ENCODE peak calls at places on chromosomes 11 and 22, in nine cellular contexts. One of them, this sample, is unnamed.

GRCh38 chr11:45880772-45881570 is 4.5 kb upstream of the MAPK8IP1 start:
- DNase-seq in CD14-positive monocyte: no peak
- DNase-seq in mucosa of descending colon: no peak
- DNase-seq in dorsolateral prefrontal cortex: peak; percentile 91
- DNase-seq in pancreas: no peak
- DNase-seq in fibroblast of pulmonary artery: peak; percentile 17
- DNase-seq in psoas muscle: no peak
- DNase-seq in fibroblast of the aortic adventitia: no peak
- DNase-seq in GM10248: no peak
- DNase-seq in this sample: no peak

GRCh38 chr11:122342089-122342749 is 226.2 kb upstream of the BLID start:
- DNase-seq in fibroblast of the aortic adventitia: no peak
- DNase-seq in psoas muscle: no peak
- DNase-seq in mucosa of descending colon: no peak
- DNase-seq in pancreas: no peak
- DNase-seq in CD14-positive monocyte: no peak
- DNase-seq in dorsolateral prefrontal cortex: no peak
- DNase-seq in fibroblast of pulmonary artery: no peak
- DNase-seq in GM10248: no peak
- DNase-seq in this sample: no peak

GRCh38 chr22:19430890-19431541 is 517 bp downstream of the HIRA start:
- DNase-seq in GM10248: peak; percentile 27
- DNase-seq in fibroblast of pulmonary artery: peak; percentile 30
- DNase-seq in pancreas: peak; percentile 64
- DNase-seq in dorsolateral prefrontal cortex: peak; percentile 17
- DNase-seq in fibroblast of the aortic adventitia: peak; percentile 36
- DNase-seq in CD14-positive monocyte: no peak
- DNase-seq in psoas muscle: peak; percentile 71
- DNase-seq in mucosa of descending colon: peak; percentile 85
- DNase-seq in this sample: no peak

GRCh38 chr22:29208879-29209623 is 3.4 kb downstream of the EMID1 start:
- DNase-seq in dorsolateral prefrontal cortex: no peak
- DNase-seq in psoas muscle: peak; percentile 70
- DNase-seq in pancreas: no peak
- DNase-seq in fibroblast of the aortic adventitia: no peak
- DNase-seq in GM10248: no peak
- DNase-seq in CD14-positive monocyte: peak; percentile 44
- DNase-seq in fibroblast of pulmonary artery: no peak
- DNase-seq in mucosa of descending colon: no peak
- DNase-seq in this sample: no peak

GRCh38 chr11:58645854-58646253 is 23.4 kb downstream of the CNTF start:
- DNase-seq in fibroblast of pulmonary artery: no peak
- DNase-seq in mucosa of descending colon: no peak
- DNase-seq in fibroblast of the aortic adventitia: no peak
- DNase-seq in psoas muscle: no peak
- DNase-seq in pancreas: no peak
- DNase-seq in GM10248: no peak
- DNase-seq in CD14-positive monocyte: no peak
- DNase-seq in dorsolateral prefrontal cortex: no peak
- DNase-seq in this sample: no peak

GRCh38 chr11:1488575-1489180 is 2.1 kb upstream of the MOB2 start:
- DNase-seq in fibroblast of pulmonary artery: no peak
- DNase-seq in mucosa of descending colon: peak; percentile 35
- DNase-seq in psoas muscle: peak; percentile 32
- DNase-seq in CD14-positive monocyte: peak; percentile 37
- DNase-seq in GM10248: no peak
- DNase-seq in dorsolateral prefrontal cortex: no peak
- DNase-seq in fibroblast of the aortic adventitia: no peak
- DNase-seq in pancreas: no peak
- DNase-seq in this sample: no peak

GRCh38 chr11:14384338-14384737 is 25.4 kb upstream of the RRAS2 start:
- DNase-seq in fibroblast of the aortic adventitia: peak; percentile 90
- DNase-seq in CD14-positive monocyte: no peak
- DNase-seq in pancreas: no peak
- DNase-seq in GM10248: no peak
- DNase-seq in dorsolateral prefrontal cortex: no peak
- DNase-seq in psoas muscle: no peak
- DNase-seq in fibroblast of pulmonary artery: peak; percentile 74
- DNase-seq in mucosa of descending colon: no peak
- DNase-seq in this sample: no peak

GRCh38 chr11:2655834-2656622 is 43.8 kb downstream of the KCNQ1OT1 start:
- DNase-seq in pancreas: no peak
- DNase-seq in GM10248: no peak
- DNase-seq in psoas muscle: no peak
- DNase-seq in CD14-positive monocyte: no peak
- DNase-seq in mucosa of descending colon: no peak
- DNase-seq in dorsolateral prefrontal cortex: no peak
- DNase-seq in fibroblast of the aortic adventitia: peak; percentile 13
- DNase-seq in fibroblast of pulmonary artery: no peak
- DNase-seq in this sample: peak; percentile 7

GRCh38 chr11:3781423-3781822 is 15.9 kb downstream of the NUP98 start:
- DNase-seq in fibroblast of pulmonary artery: peak; percentile 14
- DNase-seq in psoas muscle: no peak
- DNase-seq in dorsolateral prefrontal cortex: no peak
- DNase-seq in fibroblast of the aortic adventitia: peak; percentile 38
- DNase-seq in pancreas: no peak
- DNase-seq in CD14-positive monocyte: no peak
- DNase-seq in GM10248: no peak
- DNase-seq in mucosa of descending colon: no peak
- DNase-seq in this sample: no peak

GRCh38 chr11:15757299-15757698 is 599.0 kb downstream of the SOX6 start:
- DNase-seq in fibroblast of the aortic adventitia: no peak
- DNase-seq in fibroblast of pulmonary artery: no peak
- DNase-seq in GM10248: no peak
- DNase-seq in psoas muscle: no peak
- DNase-seq in mucosa of descending colon: no peak
- DNase-seq in pancreas: no peak
- DNase-seq in CD14-positive monocyte: no peak
- DNase-seq in dorsolateral prefrontal cortex: no peak
- DNase-seq in this sample: no peak

GRCh38 chr22:34587357-34588356 is 478.3 kb upstream of the ISX start:
- DNase-seq in GM10248: no peak
- DNase-seq in fibroblast of pulmonary artery: no peak
- DNase-seq in mucosa of descending colon: no peak
- DNase-seq in fibroblast of the aortic adventitia: no peak
- DNase-seq in CD14-positive monocyte: no peak
- DNase-seq in psoas muscle: no peak
- DNase-seq in pancreas: no peak
- DNase-seq in dorsolateral prefrontal cortex: no peak
- DNase-seq in this sample: no peak

GRCh38 chr11:63508745-63509144 is 2.9 kb downstream of the LGALS12 start:
- DNase-seq in mucosa of descending colon: no peak
- DNase-seq in GM10248: no peak
- DNase-seq in fibroblast of the aortic adventitia: no peak
- DNase-seq in psoas muscle: no peak
- DNase-seq in pancreas: no peak
- DNase-seq in fibroblast of pulmonary artery: no peak
- DNase-seq in dorsolateral prefrontal cortex: no peak
- DNase-seq in CD14-positive monocyte: no peak
- DNase-seq in this sample: no peak

GRCh38 chr11:63510360-63511130 is 4.7 kb downstream of the LGALS12 start:
- DNase-seq in pancreas: no peak
- DNase-seq in mucosa of descending colon: no peak
- DNase-seq in dorsolateral prefrontal cortex: peak; percentile 73
- DNase-seq in fibroblast of the aortic adventitia: peak; percentile 77
- DNase-seq in fibroblast of pulmonary artery: peak; percentile 53
- DNase-seq in CD14-positive monocyte: no peak
- DNase-seq in GM10248: peak; percentile 11
- DNase-seq in psoas muscle: peak; percentile 84
- DNase-seq in this sample: no peak

GRCh38 chr11:63504933-63505586 is 824 bp upstream of the LGALS12 start:
- DNase-seq in CD14-positive monocyte: no peak
- DNase-seq in mucosa of descending colon: no peak
- DNase-seq in fibroblast of the aortic adventitia: peak; percentile 31
- DNase-seq in dorsolateral prefrontal cortex: no peak
- DNase-seq in GM10248: no peak
- DNase-seq in psoas muscle: peak; percentile 63
- DNase-seq in fibroblast of pulmonary artery: peak; percentile 35
- DNase-seq in pancreas: peak; percentile 86
- DNase-seq in this sample: no peak

GRCh38 chr11:63505857-63506528 is at the start of gene LGALS12:
- DNase-seq in mucosa of descending colon: no peak
- DNase-seq in psoas muscle: no peak
- DNase-seq in fibroblast of pulmonary artery: peak; percentile 79
- DNase-seq in dorsolateral prefrontal cortex: no peak
- DNase-seq in pancreas: no peak
- DNase-seq in CD14-positive monocyte: peak; percentile 55
- DNase-seq in GM10248: peak; percentile 19
- DNase-seq in fibroblast of the aortic adventitia: peak; percentile 45
- DNase-seq in this sample: no peak

GRCh38 chr11:63508009-63508408 is 2.1 kb downstream of the LGALS12 start:
- DNase-seq in dorsolateral prefrontal cortex: peak; percentile 18
- DNase-seq in pancreas: peak; percentile 69
- DNase-seq in fibroblast of pulmonary artery: no peak
- DNase-seq in fibroblast of the aortic adventitia: no peak
- DNase-seq in mucosa of descending colon: no peak
- DNase-seq in GM10248: peak; percentile 41
- DNase-seq in CD14-positive monocyte: no peak
- DNase-seq in psoas muscle: peak; percentile 64
- DNase-seq in this sample: no peak
- TF ChIP-seq CTCF in dorsolateral prefrontal cortex: peak; percentile 63
- TF ChIP-seq CTCF in pancreas: no peak
- TF ChIP-seq CTCF in fibroblast of pulmonary artery: peak; percentile 23
- TF ChIP-seq CTCF in fibroblast of the aortic adventitia: no peak
- TF ChIP-seq CTCF in mucosa of descending colon: no peak
- TF ChIP-seq CTCF in GM10248: peak; percentile 36
- TF ChIP-seq CTCF in CD14-positive monocyte: peak; percentile 45
- TF ChIP-seq CTCF in psoas muscle: peak; percentile 32
- TF ChIP-seq CTCF in this sample: peak; percentile 21

GRCh38 chr11:119691020-119691666 is 37.9 kb downstream of the NECTIN1 start:
- DNase-seq in pancreas: no peak
- DNase-seq in fibroblast of pulmonary artery: no peak
- DNase-seq in fibroblast of the aortic adventitia: no peak
- DNase-seq in GM10248: no peak
- DNase-seq in psoas muscle: no peak
- DNase-seq in mucosa of descending colon: no peak
- DNase-seq in dorsolateral prefrontal cortex: no peak
- DNase-seq in CD14-positive monocyte: no peak
- DNase-seq in this sample: no peak
- TF ChIP-seq CTCF in pancreas: no peak
- TF ChIP-seq CTCF in fibroblast of pulmonary artery: no peak
- TF ChIP-seq CTCF in fibroblast of the aortic adventitia: no peak
- TF ChIP-seq CTCF in GM10248: no peak
- TF ChIP-seq CTCF in psoas muscle: no peak
- TF ChIP-seq CTCF in mucosa of descending colon: no peak
- TF ChIP-seq CTCF in dorsolateral prefrontal cortex: no peak
- TF ChIP-seq CTCF in CD14-positive monocyte: no peak
- TF ChIP-seq CTCF in this sample: no peak

GRCh38 chr11:65077466-65077865 is 6.4 kb downstream of the CDCA5 start:
- DNase-seq in dorsolateral prefrontal cortex: no peak
- DNase-seq in mucosa of descending colon: peak; percentile 18
- DNase-seq in pancreas: no peak
- DNase-seq in GM10248: no peak
- DNase-seq in fibroblast of pulmonary artery: no peak
- DNase-seq in CD14-positive monocyte: no peak
- DNase-seq in fibroblast of the aortic adventitia: no peak
- DNase-seq in psoas muscle: no peak
- DNase-seq in this sample: no peak
- TF ChIP-seq CTCF in dorsolateral prefrontal cortex: no peak
- TF ChIP-seq CTCF in mucosa of descending colon: no peak
- TF ChIP-seq CTCF in pancreas: no peak
- TF ChIP-seq CTCF in GM10248: no peak
- TF ChIP-seq CTCF in fibroblast of pulmonary artery: no peak
- TF ChIP-seq CTCF in CD14-positive monocyte: no peak
- TF ChIP-seq CTCF in fibroblast of the aortic adventitia: no peak
- TF ChIP-seq CTCF in psoas muscle: no peak
- TF ChIP-seq CTCF in this sample: no peak

DNA sequence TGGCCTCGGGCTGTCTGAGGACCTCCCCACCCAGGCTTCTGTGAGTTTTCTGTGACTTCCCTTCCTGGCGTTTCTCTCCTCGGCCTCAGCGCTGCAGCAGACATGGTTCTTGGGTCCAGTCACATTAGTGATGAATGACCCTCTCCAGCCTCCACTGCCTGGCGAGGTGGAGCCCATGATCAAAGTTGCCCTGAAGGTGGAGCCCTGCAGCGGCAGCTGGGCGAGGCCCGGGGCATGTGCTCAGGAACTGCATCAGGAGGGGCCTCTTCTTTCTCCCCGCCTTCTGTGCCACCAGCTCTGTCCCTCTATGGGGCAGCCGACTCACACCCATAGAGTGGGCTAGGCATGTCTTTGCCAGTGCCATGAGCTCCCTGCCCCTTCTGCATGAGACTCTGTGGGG is 1079.7 kb downstream of the TBC1D22A start:
- DNase-seq in mucosa of descending colon: no peak
- DNase-seq in fibroblast of pulmonary artery: no peak
- DNase-seq in GM10248: no peak
- DNase-seq in CD14-positive monocyte: no peak
- DNase-seq in fibroblast of the aortic adventitia: no peak
- DNase-seq in pancreas: no peak
- DNase-seq in dorsolateral prefrontal cortex: no peak
- DNase-seq in psoas muscle: no peak
- DNase-seq in this sample: no peak
- TF ChIP-seq CTCF in mucosa of descending colon: no peak
- TF ChIP-seq CTCF in fibroblast of pulmonary artery: no peak
- TF ChIP-seq CTCF in GM10248: no peak
- TF ChIP-seq CTCF in CD14-positive monocyte: no peak
- TF ChIP-seq CTCF in fibroblast of the aortic adventitia: no peak
- TF ChIP-seq CTCF in pancreas: no peak
- TF ChIP-seq CTCF in dorsolateral prefrontal cortex: no peak
- TF ChIP-seq CTCF in psoas muscle: no peak
- TF ChIP-seq CTCF in this sample: no peak